ENCODE peak calls at places on chromosomes 5 and 9, in seven cellular contexts. T is mesenchymal stem cell, R is IMR-90, P is mesendoderm, D is neuronal stem cell, W is H1, I is trophoblast cell. E is an unnamed sample.

GRCh38 chr5:151598984-151599383 is 7.9 kb upstream of the FAT2 start:
- DNase-seq in W (no peak), I (peak), R (no peak), P (no peak), T (no peak), D (no peak), E (no peak)

GRCh38 chr9:113393281-113393680 is 7.8 kb downstream of the ALAD start:
- DNase-seq in D (no peak), T (no peak), I (no peak), R (no peak), P (no peak), W (no peak), E (no peak)

GRCh38 chr5:107367919-107368318 is 302.8 kb downstream of the EFNA5 start:
- DNase-seq in P (peak), I (no peak), R (no peak), W (no peak), D (peak), T (no peak), E (no peak)

GRCh38 chr5:151151263-151151660 is 6.3 kb downstream of the ANXA6 start:
- DNase-seq in I (no peak), R (no peak), W (no peak), P (no peak), T (no peak), D (no peak), E (no peak)

GRCh38 chr9:107020040-107020530 is 157.1 kb downstream of the ZNF462 start:
- DNase-seq in T (peak), I (no peak), D (peak), W (no peak), P (peak), R (peak), E (no peak)

GRCh38 chr5:123868267-123868666 is 356.3 kb downstream of the CSNK1G3 start:
- DNase-seq in T (peak), R (no peak), W (no peak), D (no peak), I (no peak), P (no peak), E (no peak)

GRCh38 chr5:151075698-151076331 is 5.0 kb downstream of the TNIP1 start:
- DNase-seq in R (peak), P (no peak), W (no peak), D (no peak), I (peak), T (peak), E (no peak)

GRCh38 chr9:117706421-117707150 is 2.4 kb downstream of the TLR4 start:
- DNase-seq in D (no peak), I (no peak), R (no peak), W (no peak), T (peak), P (no peak), E (no peak)

GRCh38 chr5:11925701-11926100 is 21.5 kb upstream of the CTNND2 start:
- DNase-seq in I (peak), P (no peak), R (no peak), D (no peak), W (no peak), T (no peak), E (no peak)

GRCh38 chr5:11931638-11932037 is 27.4 kb upstream of the CTNND2 start:
- DNase-seq in D (no peak), P (no peak), W (no peak), T (no peak), R (no peak), I (no peak), E (no peak)

GRCh38 chr5:11928909-11929308 is 24.7 kb upstream of the CTNND2 start:
- DNase-seq in W (no peak), P (no peak), I (no peak), R (no peak), D (no peak), T (no peak), E (no peak)
- H4K8ac ChIP-seq in W (no peak), P (no peak), I (no peak), R (no peak), D (no peak), T (no peak), E (no peak)

DNA sequence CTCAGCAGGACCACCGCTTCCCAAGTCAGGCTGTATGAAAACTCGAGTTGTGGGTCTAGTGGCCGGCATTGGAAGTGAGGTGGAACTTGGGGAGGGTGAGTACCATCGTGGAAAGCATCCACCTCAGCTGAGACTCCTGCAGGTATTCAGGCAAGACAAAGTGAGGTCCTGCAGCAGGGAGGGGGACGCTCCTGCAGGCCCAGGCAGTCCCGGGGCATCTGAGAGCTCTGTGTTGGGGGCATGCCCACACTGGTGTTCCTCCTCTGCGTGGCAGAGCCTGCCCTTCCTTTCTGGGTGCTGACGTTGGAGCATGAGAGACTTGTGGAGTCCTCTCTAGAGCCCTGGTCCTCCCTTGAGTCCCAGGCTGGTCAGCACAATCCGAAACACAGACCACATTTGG is 187.7 kb downstream of the CACNA1B start:
- DNase-seq in P (no peak), T (no peak), I (no peak), R (no peak), W (no peak), D (no peak), E (no peak)
- H4K8ac ChIP-seq in P (no peak), T (no peak), I (no peak), R (no peak), W (no peak), D (peak), E (no peak)

GRCh38 chr5:149402291-149402690 is 23.2 kb upstream of the IL17B start:
- DNase-seq in W (no peak), P (peak), I (peak), D (no peak), T (no peak), R (no peak), E (no peak)
- H4K8ac ChIP-seq in W (no peak), P (no peak), I (no peak), D (no peak), T (peak), R (no peak), E (no peak)

GRCh38 chr5:93117753-93118531 is 463.1 kb downstream of the NR2F1-AS1 start:
- DNase-seq in W (no peak), I (no peak), T (peak), P (no peak), D (no peak), R (peak), E (no peak)
- H4K8ac ChIP-seq in W (no peak), I (no peak), T (no peak), P (no peak), D (no peak), R (no peak), E (no peak)

GRCh38 chr5:126568206-126568755 is 26.7 kb downstream of the ALDH7A1 start:
- DNase-seq in P (no peak), D (no peak), W (no peak), R (no peak), I (no peak), T (no peak), E (no peak)
- H4K8ac ChIP-seq in P (no peak), D (no peak), W (no peak), R (no peak), I (no peak), T (no peak), E (no peak)

GRCh38 chr5:85249204-85249603 is 864.5 kb upstream of the EDIL3 start:
- DNase-seq in P (no peak), D (no peak), I (no peak), R (no peak), T (no peak), W (no peak), E (no peak)
- H4K8ac ChIP-seq in P (no peak), D (no peak), I (no peak), R (no peak), T (no peak), W (no peak), E (no peak)